ENCODE peak calls at places on chromosomes 13 and 19, in four cellular contexts. One of them, this sample, is unnamed.

GRCh38 chr19:35436477-35437141 is 11.4 kb upstream of the FFAR2 start:
- DNase-seq in cardiac muscle cell: peak
- DNase-seq in brain microvascular endothelial cell: no peak
- DNase-seq in tibial nerve: no peak
- DNase-seq in this sample: no peak

GRCh38 chr13:109816112-109816978 is 30.0 kb upstream of the IRS2 start:
- DNase-seq in cardiac muscle cell: no peak
- DNase-seq in brain microvascular endothelial cell: no peak
- DNase-seq in tibial nerve: no peak
- DNase-seq in this sample: no peak

GRCh38 chr19:8826371-8826770 is 5.7 kb downstream of the ZNF558 start:
- DNase-seq in cardiac muscle cell: no peak
- DNase-seq in brain microvascular endothelial cell: no peak
- DNase-seq in tibial nerve: no peak
- DNase-seq in this sample: no peak

GRCh38 chr19:52748336-52748950 is 13.6 kb upstream of the ZNF611 start:
- DNase-seq in cardiac muscle cell: peak
- DNase-seq in brain microvascular endothelial cell: no peak
- DNase-seq in tibial nerve: no peak
- DNase-seq in this sample: no peak

GRCh38 chr13:50596103-50596502 is 247.4 kb downstream of the DLEU7 start:
- DNase-seq in cardiac muscle cell: no peak
- DNase-seq in brain microvascular endothelial cell: no peak
- DNase-seq in tibial nerve: no peak
- DNase-seq in this sample: no peak

GRCh38 chr19:19657397-19657783 is 6.1 kb downstream of the ATP13A1 start:
- DNase-seq in cardiac muscle cell: no peak
- DNase-seq in brain microvascular endothelial cell: no peak
- DNase-seq in tibial nerve: no peak
- DNase-seq in this sample: no peak

GRCh38 chr19:41555752-41556151 is 20.2 kb upstream of the CEACAM21 start:
- DNase-seq in cardiac muscle cell: no peak
- DNase-seq in brain microvascular endothelial cell: no peak
- DNase-seq in tibial nerve: no peak
- DNase-seq in this sample: no peak

GRCh38 chr13:23610966-23611486 is 40.8 kb downstream of the TNFRSF19 start:
- DNase-seq in cardiac muscle cell: no peak
- DNase-seq in brain microvascular endothelial cell: peak
- DNase-seq in tibial nerve: no peak
- DNase-seq in this sample: no peak

GRCh38 chr19:10823690-10824089 is 12.3 kb downstream of the TMED1 start:
- DNase-seq in cardiac muscle cell: no peak
- DNase-seq in brain microvascular endothelial cell: no peak
- DNase-seq in tibial nerve: no peak
- DNase-seq in this sample: no peak

GRCh38 chr13:97043302-97043701 is 49.0 kb upstream of the OXGR1 start:
- DNase-seq in cardiac muscle cell: no peak
- DNase-seq in brain microvascular endothelial cell: peak
- DNase-seq in tibial nerve: no peak
- DNase-seq in this sample: no peak

GRCh38 chr13:73421310-73421912 is 362.6 kb downstream of the KLF5 start:
- DNase-seq in cardiac muscle cell: no peak
- DNase-seq in brain microvascular endothelial cell: no peak
- DNase-seq in tibial nerve: no peak
- DNase-seq in this sample: no peak

GRCh38 chr13:43305416-43305815 is 282.0 kb downstream of the DNAJC15 start:
- DNase-seq in cardiac muscle cell: no peak
- DNase-seq in brain microvascular endothelial cell: no peak
- DNase-seq in tibial nerve: no peak
- DNase-seq in this sample: no peak

GRCh38 chr13:75757336-75757735 is 121.2 kb downstream of the LMO7 start:
- DNase-seq in cardiac muscle cell: no peak
- DNase-seq in brain microvascular endothelial cell: no peak
- DNase-seq in tibial nerve: no peak
- DNase-seq in this sample: no peak

GRCh38 chr13:40187324-40187795 is 479.1 kb downstream of the FOXO1 start:
- DNase-seq in cardiac muscle cell: no peak
- DNase-seq in brain microvascular endothelial cell: no peak
- DNase-seq in tibial nerve: no peak
- DNase-seq in this sample: no peak

GRCh38 chr19:46192990-46193650 is 36.4 kb upstream of the IGFL1 start:
- DNase-seq in cardiac muscle cell: no peak
- DNase-seq in brain microvascular endothelial cell: peak
- DNase-seq in tibial nerve: no peak
- DNase-seq in this sample: no peak

GRCh38 chr13:84481958-84482357 is 599.7 kb upstream of the SLITRK1 start:
- DNase-seq in cardiac muscle cell: no peak
- DNase-seq in brain microvascular endothelial cell: peak
- DNase-seq in tibial nerve: no peak
- DNase-seq in this sample: no peak

GRCh38 chr19:42091300-42092266 is 15.6 kb downstream of the ZNF574 start:
- DNase-seq in cardiac muscle cell: peak
- DNase-seq in brain microvascular endothelial cell: no peak
- DNase-seq in tibial nerve: no peak
- DNase-seq in this sample: no peak

GRCh38 chr13:51894239-51894638 is 32.5 kb downstream of the CCDC70 start:
- DNase-seq in cardiac muscle cell: no peak
- DNase-seq in brain microvascular endothelial cell: no peak
- DNase-seq in tibial nerve: no peak
- DNase-seq in this sample: no peak

GRCh38 chr19:45645068-45645630 is 6.0 kb upstream of the EML2 start:
- DNase-seq in cardiac muscle cell: no peak
- DNase-seq in brain microvascular endothelial cell: no peak
- DNase-seq in tibial nerve: no peak
- DNase-seq in this sample: no peak

GRCh38 chr13:45784755-45785675 is 66.5 kb downstream of the SIAH3 start:
- DNase-seq in cardiac muscle cell: no peak
- DNase-seq in brain microvascular endothelial cell: no peak
- DNase-seq in tibial nerve: no peak
- DNase-seq in this sample: no peak

GRCh38 chr19:41993612-41994483 is at the start of gene ATP1A3:
- DNase-seq in cardiac muscle cell: peak
- DNase-seq in brain microvascular endothelial cell: peak
- DNase-seq in tibial nerve: no peak
- DNase-seq in this sample: peak

GRCh38 chr13:21124853-21125252 is 51.5 kb downstream of the SKA3 start:
- DNase-seq in cardiac muscle cell: peak
- DNase-seq in brain microvascular endothelial cell: peak
- DNase-seq in tibial nerve: no peak
- DNase-seq in this sample: no peak

GRCh38 chr13:43401364-43401763 is 378.0 kb downstream of the DNAJC15 start:
- DNase-seq in cardiac muscle cell: no peak
- DNase-seq in brain microvascular endothelial cell: no peak
- DNase-seq in tibial nerve: no peak
- DNase-seq in this sample: no peak

GRCh38 chr13:42707596-42707995 is 73.8 kb upstream of the FAM216B start:
- DNase-seq in cardiac muscle cell: no peak
- DNase-seq in brain microvascular endothelial cell: peak
- DNase-seq in tibial nerve: no peak
- DNase-seq in this sample: no peak

GRCh38 chr19:16576690-16577530 is 4.7 kb upstream of the SLC35E1 start:
- DNase-seq in cardiac muscle cell: no peak
- DNase-seq in brain microvascular endothelial cell: no peak
- DNase-seq in tibial nerve: no peak
- DNase-seq in this sample: no peak

GRCh38 chr19:947707-948533 is 22.1 kb downstream of the ARID3A start:
- DNase-seq in cardiac muscle cell: no peak
- DNase-seq in brain microvascular endothelial cell: no peak
- DNase-seq in tibial nerve: peak
- DNase-seq in this sample: no peak

GRCh38 chr13:19810996-19811881 is 28.5 kb upstream of the PSPC1 start:
- DNase-seq in cardiac muscle cell: no peak
- DNase-seq in brain microvascular endothelial cell: peak
- DNase-seq in tibial nerve: no peak
- DNase-seq in this sample: no peak

GRCh38 chr19:49490287-49491029 is 3.0 kb downstream of the RPL13A start:
- DNase-seq in cardiac muscle cell: no peak
- DNase-seq in brain microvascular endothelial cell: no peak
- DNase-seq in tibial nerve: no peak
- DNase-seq in this sample: no peak

GRCh38 chr13:110648155-110648819 is 32.9 kb downstream of the NAXD start:
- DNase-seq in cardiac muscle cell: no peak
- DNase-seq in brain microvascular endothelial cell: no peak
- DNase-seq in tibial nerve: no peak
- DNase-seq in this sample: no peak

GRCh38 chr13:19862511-19863313 is 737 bp downstream of the ZMYM5 start:
- DNase-seq in cardiac muscle cell: peak
- DNase-seq in brain microvascular endothelial cell: peak
- DNase-seq in tibial nerve: no peak
- DNase-seq in this sample: no peak

GRCh38 chr13:39281539-39282150 is 243.4 kb downstream of the NHLRC3 start:
- DNase-seq in cardiac muscle cell: no peak
- DNase-seq in brain microvascular endothelial cell: no peak
- DNase-seq in tibial nerve: no peak
- DNase-seq in this sample: no peak

DNA sequence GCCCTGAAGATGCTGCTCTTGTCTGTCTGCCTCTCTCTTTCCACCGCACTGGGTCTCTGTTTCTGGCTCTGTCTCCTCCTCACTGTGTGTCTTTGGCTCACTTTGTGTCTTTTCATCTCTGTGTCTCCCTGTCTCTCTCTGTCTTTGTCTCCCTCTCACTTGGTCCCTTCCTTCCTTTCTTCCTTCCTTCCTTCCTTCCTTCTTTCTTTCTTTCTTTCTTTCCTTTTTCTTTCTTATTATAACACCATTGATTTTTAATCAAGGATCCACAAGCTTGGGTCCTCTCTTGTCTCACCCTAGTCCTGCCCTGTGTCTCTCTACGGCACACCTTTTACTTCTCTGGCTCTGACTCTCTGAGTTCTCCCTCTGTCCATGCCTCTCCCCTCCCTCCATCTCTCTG is 14.3 kb downstream of the CD177 start:
- DNase-seq in cardiac muscle cell: no peak
- DNase-seq in brain microvascular endothelial cell: no peak
- DNase-seq in tibial nerve: no peak
- DNase-seq in this sample: no peak
- TF ChIP-seq CTCF in cardiac muscle cell: no peak
- TF ChIP-seq CTCF in brain microvascular endothelial cell: no peak
- TF ChIP-seq CTCF in tibial nerve: no peak
- TF ChIP-seq CTCF in this sample: no peak

DNA sequence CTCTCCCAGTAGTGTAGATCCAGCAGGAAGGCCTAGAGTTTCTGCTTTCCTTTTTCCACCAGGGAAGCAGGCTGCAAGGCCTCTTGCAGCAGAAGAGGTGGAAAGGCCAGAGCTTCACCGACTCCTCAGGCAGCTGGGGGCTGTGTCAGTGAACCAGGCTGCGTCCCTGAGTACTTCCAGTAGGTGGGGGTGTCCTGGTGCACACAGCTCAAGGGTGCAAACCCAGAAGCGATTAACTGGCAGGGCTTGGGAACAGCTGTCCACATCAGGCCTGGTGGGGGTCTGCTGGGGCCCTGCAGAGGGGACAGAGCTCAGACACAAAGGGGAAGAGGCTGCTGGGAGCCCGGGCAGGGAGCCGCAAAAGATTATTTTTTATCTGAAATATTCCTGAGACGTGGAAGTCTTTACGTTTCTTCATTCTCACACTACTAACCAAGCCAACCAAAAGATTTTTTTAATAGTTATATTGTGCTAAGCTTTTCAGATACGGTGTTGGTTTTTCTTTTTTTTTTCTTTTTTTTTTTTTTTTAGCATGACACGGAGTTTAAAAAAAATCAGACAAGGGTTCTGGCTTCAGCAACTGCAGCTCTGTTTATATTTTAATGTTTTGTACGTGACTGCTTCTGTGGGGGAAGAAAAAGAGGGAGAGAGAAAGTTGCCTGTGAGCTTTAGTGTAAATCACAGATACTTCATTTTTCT is 11.0 kb downstream of the TSHZ3 start:
- DNase-seq in cardiac muscle cell: peak
- DNase-seq in brain microvascular endothelial cell: peak
- DNase-seq in tibial nerve: no peak
- DNase-seq in this sample: peak
- TF ChIP-seq CTCF in cardiac muscle cell: peak
- TF ChIP-seq CTCF in brain microvascular endothelial cell: peak
- TF ChIP-seq CTCF in tibial nerve: peak
- TF ChIP-seq CTCF in this sample: peak

GRCh38 chr19:12886943-12887747 is at the start of gene KLF1:
- DNase-seq in cardiac muscle cell: no peak
- DNase-seq in brain microvascular endothelial cell: no peak
- DNase-seq in tibial nerve: no peak
- DNase-seq in this sample: no peak
- TF ChIP-seq CTCF in cardiac muscle cell: no peak
- TF ChIP-seq CTCF in brain microvascular endothelial cell: no peak
- TF ChIP-seq CTCF in tibial nerve: no peak
- TF ChIP-seq CTCF in this sample: no peak

GRCh38 chr19:39156230-39156890 is 30.8 kb downstream of the PAK4 start:
- DNase-seq in cardiac muscle cell: no peak
- DNase-seq in brain microvascular endothelial cell: peak
- DNase-seq in tibial nerve: no peak
- DNase-seq in this sample: no peak
- TF ChIP-seq CTCF in cardiac muscle cell: no peak
- TF ChIP-seq CTCF in brain microvascular endothelial cell: no peak
- TF ChIP-seq CTCF in tibial nerve: no peak
- TF ChIP-seq CTCF in this sample: no peak

GRCh38 chr19:56108447-56109195 is 12.5 kb downstream of the ZNF787 start:
- DNase-seq in cardiac muscle cell: no peak
- DNase-seq in brain microvascular endothelial cell: no peak
- DNase-seq in tibial nerve: no peak
- DNase-seq in this sample: no peak
- TF ChIP-seq CTCF in cardiac muscle cell: no peak
- TF ChIP-seq CTCF in brain microvascular endothelial cell: no peak
- TF ChIP-seq CTCF in tibial nerve: no peak
- TF ChIP-seq CTCF in this sample: no peak

GRCh38 chr19:18344546-18344945 is 4.1 kb downstream of the PGPEP1 start:
- DNase-seq in cardiac muscle cell: no peak
- DNase-seq in brain microvascular endothelial cell: no peak
- DNase-seq in tibial nerve: no peak
- DNase-seq in this sample: no peak

GRCh38 chr19:18349524-18350128 is 9.2 kb downstream of the PGPEP1 start:
- DNase-seq in cardiac muscle cell: peak
- DNase-seq in brain microvascular endothelial cell: peak
- DNase-seq in tibial nerve: peak
- DNase-seq in this sample: peak

GRCh38 chr19:18348171-18348570 is 7.8 kb downstream of the PGPEP1 start:
- DNase-seq in cardiac muscle cell: no peak
- DNase-seq in brain microvascular endothelial cell: no peak
- DNase-seq in tibial nerve: no peak
- DNase-seq in this sample: no peak

GRCh38 chr19:18345296-18345695 is 4.9 kb downstream of the PGPEP1 start:
- DNase-seq in cardiac muscle cell: no peak
- DNase-seq in brain microvascular endothelial cell: no peak
- DNase-seq in tibial nerve: no peak
- DNase-seq in this sample: no peak

DNA sequence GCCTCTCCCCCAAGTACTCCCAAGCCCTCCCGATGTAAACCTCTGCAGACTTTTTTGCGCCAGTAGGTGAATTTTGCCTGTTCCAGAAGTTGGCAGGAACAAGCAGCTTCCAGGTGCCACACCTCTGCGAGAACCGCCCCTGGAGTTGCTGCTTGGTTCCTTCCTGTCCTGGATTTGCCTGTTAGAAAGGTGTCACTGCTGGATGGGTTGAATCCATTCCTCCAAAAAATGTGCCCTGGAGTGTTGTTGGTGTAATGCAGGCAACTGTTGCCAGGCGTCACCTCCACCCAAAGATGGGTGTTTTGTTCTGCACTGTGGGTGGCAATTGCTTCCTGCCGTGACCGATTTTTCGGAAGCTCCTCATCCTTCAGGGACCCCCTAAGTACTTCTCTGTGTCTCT is 5.7 kb downstream of the PGPEP1 start:
- DNase-seq in cardiac muscle cell: no peak
- DNase-seq in brain microvascular endothelial cell: no peak
- DNase-seq in tibial nerve: no peak
- DNase-seq in this sample: no peak
- TF ChIP-seq CTCF in cardiac muscle cell: no peak
- TF ChIP-seq CTCF in brain microvascular endothelial cell: no peak
- TF ChIP-seq CTCF in tibial nerve: no peak
- TF ChIP-seq CTCF in this sample: peak